ENCODE peak calls at places on chromosome 17, in nine cellular contexts. R is AG09319, K is neural progenitor cell, Z is breast epithelium, L is progenitor cell of endocrine pancreas, H is MCF 10A, A is tibial artery, M is GM13977, Q is BE2C. X is an unnamed sample.

GRCh38 chr17:82935944-82936767 is 96.3 kb upstream of the ZNF750 start:
- DNase-seq in M (no peak), R (no peak), A (peak; percentile 47), K (peak; percentile 63), H (no peak), L (no peak), Z (peak; percentile 38), Q (no peak), X (no peak)

GRCh38 chr17:6796887-6797490 is 21.0 kb downstream of the FBXO39 start:
- DNase-seq in M (no peak), R (no peak), H (peak; percentile 69), Z (no peak), Q (no peak), L (no peak), K (no peak), A (no peak), X (no peak)

GRCh38 chr17:76597156-76598003 is 11.7 kb upstream of the ST6GALNAC2 start:
- DNase-seq in K (no peak), M (no peak), Q (no peak), H (peak; percentile 93), A (no peak), R (no peak), Z (no peak), L (no peak), X (no peak)

GRCh38 chr17:58281511-58282011 is 826 bp upstream of the MPO start:
- DNase-seq in K (no peak), M (peak; percentile 21), H (no peak), Z (no peak), L (no peak), R (no peak), Q (no peak), A (no peak), X (no peak)

GRCh38 chr17:37848690-37849616 is 75.3 kb upstream of the TBC1D3K start:
- DNase-seq in A (no peak), Q (no peak), L (no peak), H (peak; percentile 74), K (no peak), R (no peak), Z (no peak), M (peak; percentile 70), X (no peak)

GRCh38 chr17:82276951-82277350 is 3.5 kb upstream of the CSNK1D start:
- DNase-seq in Z (no peak), R (no peak), A (no peak), M (no peak), H (no peak), K (no peak), Q (no peak), L (no peak), X (no peak)

GRCh38 chr17:80382446-80382845 is 32.5 kb upstream of the ENDOV start:
- DNase-seq in Z (no peak), A (no peak), Q (no peak), L (no peak), R (no peak), H (no peak), M (no peak), K (no peak), X (no peak)

GRCh38 chr17:78875738-78876597 is 27.0 kb downstream of the CEP295NL start:
- DNase-seq in Z (no peak), H (no peak), L (no peak), M (no peak), R (no peak), K (no peak), Q (no peak), A (no peak), X (no peak)

GRCh38 chr17:19386974-19387920 is at the start of gene MFAP4:
- DNase-seq in H (no peak), M (no peak), K (peak; percentile 80), A (peak; percentile 92), Q (peak; percentile 67), L (no peak), Z (peak; percentile 67), R (peak; percentile 91), X (peak; percentile 20)

GRCh38 chr17:65561394-65562205 is at the start of gene AXIN2:
- DNase-seq in A (peak; percentile 93), M (peak; percentile 96), L (peak; percentile 80), Q (peak; percentile 90), R (peak; percentile 70), Z (peak; percentile 88), H (peak; percentile 83), K (peak; percentile 98), X (peak; percentile 64)

GRCh38 chr17:2975469-2975958 is 87.9 kb downstream of the OR1D5 start:
- DNase-seq in Z (no peak), H (peak; percentile 71), R (no peak), A (peak; percentile 48), K (no peak), L (no peak), Q (peak; percentile 63), M (no peak), X (no peak)

GRCh38 chr17:2357931-2358434 is 20.7 kb downstream of the SGSM2 start:
- DNase-seq in A (no peak), K (no peak), L (no peak), Q (no peak), H (no peak), M (no peak), R (no peak), Z (no peak), X (no peak)

GRCh38 chr17:67855504-67856324 is 30.4 kb downstream of the BPTF start:
- DNase-seq in H (no peak), L (no peak), A (no peak), K (no peak), M (no peak), R (no peak), Z (no peak), Q (no peak), X (no peak)

GRCh38 chr17:5702951-5703510 is 118.7 kb upstream of the NLRP1 start:
- DNase-seq in A (no peak), L (no peak), K (no peak), M (no peak), H (no peak), Q (no peak), R (no peak), Z (no peak), X (no peak)

GRCh38 chr17:14082848-14083247 is 13.5 kb downstream of the COX10 start:
- DNase-seq in A (no peak), K (no peak), R (no peak), H (no peak), Z (no peak), Q (no peak), M (no peak), L (no peak), X (no peak)

DNA sequence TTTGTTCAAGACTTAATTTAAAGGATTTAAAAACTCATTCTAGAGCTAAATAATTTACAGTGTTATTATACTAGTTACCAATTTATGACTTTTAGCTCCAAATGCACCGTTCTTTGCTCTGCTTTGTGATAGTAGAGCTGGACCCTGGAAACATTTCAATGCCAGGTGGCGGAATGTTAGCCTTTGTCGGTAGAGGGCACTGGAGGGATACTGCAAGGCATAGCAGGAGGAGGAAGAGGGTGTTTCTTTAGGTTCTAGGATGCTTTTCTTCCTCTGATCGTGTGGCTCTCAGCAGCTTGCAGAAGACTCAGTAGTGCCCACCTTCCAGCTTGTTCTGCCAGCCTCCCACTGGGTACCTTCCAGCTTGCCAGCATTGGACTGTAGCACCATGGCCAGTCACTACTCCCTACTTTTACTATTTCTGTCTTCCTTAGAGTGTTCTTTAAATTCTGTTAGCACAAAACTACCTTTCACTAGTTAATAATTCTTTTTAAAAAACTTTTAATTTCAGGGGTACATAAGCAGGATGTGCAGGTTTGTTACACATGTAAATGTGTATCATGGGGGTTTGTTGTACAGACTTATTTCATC is 325.3 kb downstream of the UTP18 start:
- DNase-seq in R (no peak), Z (no peak), A (no peak), Q (peak; percentile 43), H (peak; percentile 58), K (peak; percentile 66), M (no peak), L (peak; percentile 16), X (no peak)
- TF ChIP-seq CTCF in R (no peak), Z (peak; percentile 46), A (no peak), Q (peak; percentile 81), H (peak; percentile 55), K (peak; percentile 77), M (peak; percentile 38), L (peak; percentile 68), X (no peak)

DNA sequence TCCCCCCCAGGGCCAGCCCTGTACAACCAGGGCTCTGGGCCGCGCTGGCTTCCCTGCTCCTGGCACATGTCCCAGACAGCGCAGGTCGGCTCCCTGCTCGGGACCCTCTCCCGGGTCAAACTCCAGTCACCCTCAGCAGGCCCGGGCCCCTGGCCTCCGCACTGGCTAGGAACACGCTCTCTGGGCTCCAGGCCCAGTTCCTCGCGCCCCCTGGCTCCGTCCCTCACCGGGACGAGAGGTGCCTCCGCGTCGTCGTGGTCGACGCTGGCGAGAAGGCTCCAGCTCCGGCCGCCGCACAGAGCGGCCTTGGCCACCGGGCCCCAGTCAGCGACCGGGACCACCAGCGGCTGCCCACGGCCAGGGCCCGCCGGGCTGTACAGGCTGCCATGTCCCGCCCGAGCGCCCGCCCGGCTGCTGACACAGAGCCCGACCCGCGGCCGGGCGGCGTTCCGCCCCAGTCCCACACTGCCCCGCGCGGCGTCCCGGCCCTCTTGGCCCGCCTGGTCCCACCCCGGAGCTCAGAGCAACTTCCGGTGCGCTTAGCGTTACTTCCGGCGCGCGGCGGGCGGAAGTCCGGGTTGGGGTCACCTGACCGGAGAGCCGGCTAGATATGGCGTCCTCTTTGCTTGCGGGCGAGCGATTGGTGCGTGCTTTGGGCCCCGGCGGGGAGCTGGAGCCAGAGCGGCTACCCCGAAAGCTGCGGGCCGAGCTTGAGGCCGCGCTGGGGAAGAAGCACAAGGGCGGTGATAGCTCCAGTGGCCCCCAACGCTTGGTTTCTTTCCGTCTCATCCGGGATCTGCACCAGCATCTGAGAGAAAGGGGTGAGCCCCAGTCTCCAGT is at the start of gene POLDIP2:
- DNase-seq in K (peak; percentile 98), Q (peak; percentile 92), A (peak; percentile 97), L (peak; percentile 88), H (peak; percentile 92), Z (peak; percentile 95), M (peak; percentile 98), R (peak; percentile 83), X (peak; percentile 79)
- TF ChIP-seq CTCF in K (peak; percentile 7), Q (no peak), A (no peak), L (peak; percentile 15), H (no peak), Z (no peak), M (no peak), R (no peak), X (no peak)

DNA sequence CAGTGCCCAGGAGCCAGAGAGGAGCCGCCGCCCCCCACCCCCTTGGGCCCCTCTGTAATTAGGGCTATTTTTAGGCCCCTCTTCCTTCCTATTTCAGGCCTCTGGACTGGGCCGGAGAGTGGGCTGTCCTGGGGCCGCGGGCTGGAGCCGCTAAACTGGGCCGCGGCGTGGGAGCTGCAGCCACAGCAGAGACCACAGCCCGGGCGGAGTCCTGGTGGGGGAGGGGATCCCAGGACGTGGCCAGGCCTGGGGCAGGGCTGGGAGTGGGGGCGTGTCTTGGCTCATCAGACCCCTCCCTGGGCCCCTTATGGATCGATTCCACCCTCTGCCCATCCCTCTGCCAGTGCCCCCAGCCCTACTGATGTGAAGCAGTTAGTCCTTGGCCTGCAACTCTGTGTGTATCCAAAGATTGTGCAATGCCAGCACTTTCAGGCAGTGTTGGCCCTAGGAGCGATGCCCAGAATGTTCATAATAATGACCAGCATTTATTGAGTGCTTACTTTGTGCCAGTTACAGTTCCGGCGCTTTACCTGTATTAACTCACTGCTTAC is 15.0 kb upstream of the TAC4 start:
- DNase-seq in K (no peak), Q (no peak), M (no peak), H (no peak), L (no peak), Z (no peak), R (no peak), A (no peak), X (no peak)
- TF ChIP-seq CTCF in K (no peak), Q (no peak), M (no peak), H (no peak), L (no peak), Z (no peak), R (no peak), A (no peak), X (no peak)

GRCh38 chr17:34980681-34981537 is 597 bp downstream of the LIG3 start:
- DNase-seq in R (peak; percentile 58), Z (peak; percentile 76), L (peak; percentile 42), K (peak; percentile 82), Q (peak; percentile 81), A (peak; percentile 84), H (peak; percentile 83), M (peak; percentile 94), X (no peak)
- TF ChIP-seq CTCF in R (peak; percentile 48), Z (peak; percentile 37), L (peak; percentile 42), K (peak; percentile 49), Q (peak; percentile 56), A (peak; percentile 33), H (peak; percentile 39), M (peak; percentile 52), X (no peak)